ENCODE peak calls at places on chromosomes 11 and 22, in ten cellular contexts. One of them, this sample, is unnamed.

GRCh38 chr11:72543849-72544535 is 109.7 kb upstream of the CLPB start:
- DNase-seq in foreskin fibroblast: no peak
- DNase-seq in fibroblast of villous mesenchyme: no peak
- DNase-seq in upper lobe of left lung: no peak
- DNase-seq in RWPE1: no peak
- DNase-seq in A549: no peak
- DNase-seq in A673: no peak
- DNase-seq in fibroblast of the aortic adventitia: no peak
- DNase-seq in PC-3: no peak
- DNase-seq in neural crest cell: no peak
- DNase-seq in this sample: peak; percentile 8

GRCh38 chr22:30380011-30380410 is 7.2 kb downstream of the RNF215 start:
- DNase-seq in fibroblast of the aortic adventitia: no peak
- DNase-seq in RWPE1: no peak
- DNase-seq in A673: no peak
- DNase-seq in upper lobe of left lung: no peak
- DNase-seq in fibroblast of villous mesenchyme: no peak
- DNase-seq in foreskin fibroblast: no peak
- DNase-seq in PC-3: no peak
- DNase-seq in A549: no peak
- DNase-seq in neural crest cell: no peak
- DNase-seq in this sample: no peak

GRCh38 chr22:26527167-26527566 is 14.9 kb upstream of the TFIP11 start:
- DNase-seq in PC-3: no peak
- DNase-seq in RWPE1: no peak
- DNase-seq in A673: no peak
- DNase-seq in neural crest cell: no peak
- DNase-seq in A549: no peak
- DNase-seq in fibroblast of villous mesenchyme: no peak
- DNase-seq in upper lobe of left lung: no peak
- DNase-seq in fibroblast of the aortic adventitia: no peak
- DNase-seq in foreskin fibroblast: no peak
- DNase-seq in this sample: no peak

GRCh38 chr11:58933661-58934060 is 5.6 kb upstream of the GLYATL1 start:
- DNase-seq in fibroblast of villous mesenchyme: no peak
- DNase-seq in fibroblast of the aortic adventitia: no peak
- DNase-seq in neural crest cell: no peak
- DNase-seq in PC-3: no peak
- DNase-seq in upper lobe of left lung: no peak
- DNase-seq in RWPE1: no peak
- DNase-seq in foreskin fibroblast: no peak
- DNase-seq in A549: no peak
- DNase-seq in A673: no peak
- DNase-seq in this sample: no peak

GRCh38 chr22:45804319-45804985 is 132.8 kb downstream of the ATXN10 start:
- DNase-seq in foreskin fibroblast: no peak
- DNase-seq in neural crest cell: no peak
- DNase-seq in fibroblast of villous mesenchyme: no peak
- DNase-seq in PC-3: no peak
- DNase-seq in upper lobe of left lung: no peak
- DNase-seq in A549: no peak
- DNase-seq in RWPE1: no peak
- DNase-seq in fibroblast of the aortic adventitia: peak; percentile 40
- DNase-seq in A673: no peak
- DNase-seq in this sample: no peak

GRCh38 chr11:57313788-57314135 is 11.0 kb downstream of the TNKS1BP1 start:
- DNase-seq in fibroblast of the aortic adventitia: no peak
- DNase-seq in fibroblast of villous mesenchyme: no peak
- DNase-seq in RWPE1: no peak
- DNase-seq in A673: no peak
- DNase-seq in foreskin fibroblast: no peak
- DNase-seq in upper lobe of left lung: no peak
- DNase-seq in A549: no peak
- DNase-seq in PC-3: no peak
- DNase-seq in neural crest cell: no peak
- DNase-seq in this sample: no peak

GRCh38 chr11:57546869-57547518 is 9.6 kb downstream of the SMTNL1 start:
- DNase-seq in PC-3: peak; percentile 62
- DNase-seq in A673: peak; percentile 40
- DNase-seq in upper lobe of left lung: no peak
- DNase-seq in foreskin fibroblast: peak; percentile 64
- DNase-seq in A549: peak; percentile 59
- DNase-seq in neural crest cell: no peak
- DNase-seq in fibroblast of the aortic adventitia: no peak
- DNase-seq in fibroblast of villous mesenchyme: peak; percentile 21
- DNase-seq in RWPE1: no peak
- DNase-seq in this sample: peak; percentile 61

GRCh38 chr11:97687106-97687505 is 1297.3 kb downstream of the JRKL start:
- DNase-seq in upper lobe of left lung: no peak
- DNase-seq in RWPE1: no peak
- DNase-seq in foreskin fibroblast: no peak
- DNase-seq in A549: no peak
- DNase-seq in A673: no peak
- DNase-seq in neural crest cell: no peak
- DNase-seq in PC-3: no peak
- DNase-seq in fibroblast of the aortic adventitia: no peak
- DNase-seq in fibroblast of villous mesenchyme: no peak
- DNase-seq in this sample: no peak

GRCh38 chr11:8328231-8328794 is 64.6 kb upstream of the LMO1 start:
- DNase-seq in neural crest cell: no peak
- DNase-seq in PC-3: no peak
- DNase-seq in A549: no peak
- DNase-seq in fibroblast of the aortic adventitia: no peak
- DNase-seq in RWPE1: no peak
- DNase-seq in A673: no peak
- DNase-seq in fibroblast of villous mesenchyme: no peak
- DNase-seq in upper lobe of left lung: no peak
- DNase-seq in foreskin fibroblast: no peak
- DNase-seq in this sample: no peak

GRCh38 chr22:43110444-43110926 is at the start of gene BIK:
- DNase-seq in upper lobe of left lung: peak; percentile 63
- DNase-seq in fibroblast of the aortic adventitia: peak; percentile 19
- DNase-seq in foreskin fibroblast: no peak
- DNase-seq in PC-3: peak; percentile 44
- DNase-seq in RWPE1: peak; percentile 19
- DNase-seq in fibroblast of villous mesenchyme: peak; percentile 33
- DNase-seq in A549: no peak
- DNase-seq in neural crest cell: peak; percentile 27
- DNase-seq in A673: peak; percentile 35
- DNase-seq in this sample: no peak

GRCh38 chr22:41479671-41480396 is 10.9 kb downstream of the ACO2 start:
- DNase-seq in fibroblast of villous mesenchyme: no peak
- DNase-seq in A549: no peak
- DNase-seq in fibroblast of the aortic adventitia: peak; percentile 82
- DNase-seq in neural crest cell: peak; percentile 12
- DNase-seq in A673: peak; percentile 70
- DNase-seq in foreskin fibroblast: peak; percentile 31
- DNase-seq in RWPE1: no peak
- DNase-seq in upper lobe of left lung: no peak
- DNase-seq in PC-3: no peak
- DNase-seq in this sample: peak; percentile 64

GRCh38 chr11:114250180-114250579 is 46.0 kb upstream of the NNMT start:
- DNase-seq in fibroblast of the aortic adventitia: no peak
- DNase-seq in upper lobe of left lung: no peak
- DNase-seq in PC-3: no peak
- DNase-seq in foreskin fibroblast: no peak
- DNase-seq in RWPE1: no peak
- DNase-seq in neural crest cell: no peak
- DNase-seq in fibroblast of villous mesenchyme: no peak
- DNase-seq in A549: no peak
- DNase-seq in A673: no peak
- DNase-seq in this sample: no peak

GRCh38 chr11:5620606-5621521 is 3.9 kb upstream of the TRIM34 start:
- DNase-seq in A673: no peak
- DNase-seq in A549: peak; percentile 80
- DNase-seq in RWPE1: peak; percentile 78
- DNase-seq in PC-3: peak; percentile 87
- DNase-seq in upper lobe of left lung: peak; percentile 42
- DNase-seq in fibroblast of villous mesenchyme: peak; percentile 94
- DNase-seq in neural crest cell: no peak
- DNase-seq in foreskin fibroblast: peak; percentile 58
- DNase-seq in fibroblast of the aortic adventitia: peak; percentile 92
- DNase-seq in this sample: peak; percentile 96

GRCh38 chr22:31036671-31037550 is 44.2 kb upstream of the SMTN start:
- DNase-seq in fibroblast of villous mesenchyme: peak; percentile 86
- DNase-seq in upper lobe of left lung: no peak
- DNase-seq in A673: peak; percentile 45
- DNase-seq in PC-3: peak; percentile 64
- DNase-seq in neural crest cell: no peak
- DNase-seq in RWPE1: peak; percentile 40
- DNase-seq in foreskin fibroblast: peak; percentile 47
- DNase-seq in fibroblast of the aortic adventitia: peak; percentile 77
- DNase-seq in A549: no peak
- DNase-seq in this sample: peak; percentile 77

DNA sequence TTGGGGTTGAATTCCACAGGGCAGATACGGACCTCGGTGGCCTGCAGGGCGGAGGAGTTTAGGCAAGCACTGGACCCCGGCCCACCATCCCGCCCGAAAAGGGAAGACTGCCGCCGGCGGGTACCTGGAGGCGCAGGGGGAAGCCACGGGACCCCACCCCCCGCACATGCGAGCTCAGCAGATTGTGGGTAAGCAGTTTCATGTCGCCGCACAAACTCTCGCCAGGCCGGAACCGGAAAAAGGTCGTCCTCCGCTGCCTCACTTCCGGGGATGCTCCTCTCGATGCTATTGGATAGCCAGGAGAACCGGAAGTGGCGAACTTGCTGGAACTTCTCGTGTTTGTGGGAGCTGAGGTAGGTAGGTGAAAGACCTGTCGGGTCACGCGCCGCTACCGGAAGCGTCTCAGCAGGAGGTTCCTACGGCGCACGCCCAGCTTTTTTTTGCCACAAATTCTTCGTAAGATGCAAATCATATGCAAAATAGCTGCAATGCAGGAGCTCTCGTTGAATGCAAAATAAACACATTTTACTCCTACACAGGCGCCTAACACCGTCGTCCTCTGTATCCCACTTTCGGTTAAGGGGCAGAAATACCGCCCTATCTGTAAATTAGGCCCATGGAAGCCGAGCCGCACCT is at the start of gene TRMT112:
- DNase-seq in foreskin fibroblast: peak; percentile 93
- DNase-seq in A549: peak; percentile 95
- DNase-seq in RWPE1: peak; percentile 82
- DNase-seq in A673: peak; percentile 99
- DNase-seq in PC-3: peak; percentile 99
- DNase-seq in fibroblast of villous mesenchyme: peak; percentile 97
- DNase-seq in upper lobe of left lung: peak; percentile 98
- DNase-seq in fibroblast of the aortic adventitia: peak; percentile 97
- DNase-seq in neural crest cell: peak; percentile 84
- DNase-seq in this sample: peak; percentile 98
- TF ChIP-seq CTCF in foreskin fibroblast: no peak
- TF ChIP-seq CTCF in A549: no peak
- TF ChIP-seq CTCF in RWPE1: no peak
- TF ChIP-seq CTCF in A673: no peak
- TF ChIP-seq CTCF in PC-3: no peak
- TF ChIP-seq CTCF in fibroblast of villous mesenchyme: no peak
- TF ChIP-seq CTCF in upper lobe of left lung: no peak
- TF ChIP-seq CTCF in fibroblast of the aortic adventitia: no peak
- TF ChIP-seq CTCF in neural crest cell: no peak
- TF ChIP-seq CTCF in this sample: no peak

DNA sequence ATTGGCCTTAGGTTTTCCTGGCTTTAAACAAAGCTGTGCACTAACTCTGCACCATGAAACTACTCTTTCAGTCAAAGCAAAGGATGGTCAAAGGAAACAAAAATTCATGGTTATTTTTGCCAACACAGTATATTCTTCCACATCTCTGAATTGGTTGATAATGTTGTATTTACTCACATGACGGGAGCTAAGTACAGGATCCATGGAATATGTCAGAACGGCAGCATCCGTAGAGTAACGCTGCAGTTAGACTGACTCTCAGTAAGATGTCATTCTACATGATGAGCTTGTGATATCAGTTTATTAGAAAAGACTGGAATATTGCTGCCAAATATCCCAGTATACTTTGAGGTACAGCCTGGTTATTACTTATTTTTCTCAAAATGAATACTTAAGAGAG is 172.1 kb downstream of the PGR start:
- DNase-seq in fibroblast of villous mesenchyme: no peak
- DNase-seq in upper lobe of left lung: no peak
- DNase-seq in foreskin fibroblast: no peak
- DNase-seq in fibroblast of the aortic adventitia: no peak
- DNase-seq in RWPE1: no peak
- DNase-seq in A549: no peak
- DNase-seq in neural crest cell: no peak
- DNase-seq in A673: no peak
- DNase-seq in PC-3: no peak
- DNase-seq in this sample: no peak
- TF ChIP-seq CTCF in fibroblast of villous mesenchyme: no peak
- TF ChIP-seq CTCF in upper lobe of left lung: no peak
- TF ChIP-seq CTCF in foreskin fibroblast: no peak
- TF ChIP-seq CTCF in fibroblast of the aortic adventitia: no peak
- TF ChIP-seq CTCF in RWPE1: no peak
- TF ChIP-seq CTCF in A549: no peak
- TF ChIP-seq CTCF in neural crest cell: no peak
- TF ChIP-seq CTCF in A673: no peak
- TF ChIP-seq CTCF in PC-3: no peak
- TF ChIP-seq CTCF in this sample: no peak

DNA sequence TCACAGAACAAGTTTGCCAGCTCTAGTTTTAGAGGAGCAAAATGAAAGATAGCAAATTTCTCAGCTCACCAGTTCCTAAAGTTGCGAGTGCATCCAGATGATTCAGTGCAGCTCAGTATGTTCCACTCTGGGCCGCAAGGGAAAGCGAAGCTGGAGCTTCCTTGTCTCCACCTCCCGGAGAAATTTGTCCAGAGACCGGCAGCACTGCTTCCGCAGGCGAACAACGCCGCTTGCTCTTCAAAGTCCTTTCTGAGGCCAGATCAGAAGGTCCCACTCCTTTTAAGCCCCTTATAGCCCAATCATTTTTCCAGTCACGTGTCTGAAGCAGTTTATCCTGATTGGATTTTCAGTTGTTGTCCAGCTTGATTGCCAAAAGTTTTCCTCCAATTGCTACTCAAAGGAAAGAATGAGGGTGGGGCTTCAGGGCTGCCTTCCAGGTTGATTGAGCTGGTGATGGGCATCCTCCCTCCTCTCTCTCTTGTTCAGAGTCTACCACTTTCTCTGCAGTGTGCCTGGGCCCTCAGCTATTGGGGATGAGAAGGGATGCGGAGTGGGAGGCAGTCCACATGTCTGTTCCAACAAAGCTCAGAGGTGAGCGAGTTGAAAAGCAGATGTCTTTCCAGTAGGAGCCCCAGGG is at the start of gene ZNF280A:
- DNase-seq in upper lobe of left lung: no peak
- DNase-seq in PC-3: no peak
- DNase-seq in A673: peak; percentile 4
- DNase-seq in fibroblast of villous mesenchyme: peak; percentile 87
- DNase-seq in neural crest cell: no peak
- DNase-seq in fibroblast of the aortic adventitia: peak; percentile 19
- DNase-seq in RWPE1: no peak
- DNase-seq in foreskin fibroblast: peak; percentile 7
- DNase-seq in A549: peak; percentile 67
- DNase-seq in this sample: no peak
- TF ChIP-seq CTCF in upper lobe of left lung: no peak
- TF ChIP-seq CTCF in PC-3: no peak
- TF ChIP-seq CTCF in A673: no peak
- TF ChIP-seq CTCF in fibroblast of villous mesenchyme: peak; percentile 44
- TF ChIP-seq CTCF in neural crest cell: no peak
- TF ChIP-seq CTCF in fibroblast of the aortic adventitia: peak; percentile 34
- TF ChIP-seq CTCF in RWPE1: no peak
- TF ChIP-seq CTCF in foreskin fibroblast: no peak
- TF ChIP-seq CTCF in A549: no peak
- TF ChIP-seq CTCF in this sample: no peak

GRCh38 chr11:78432058-78432515 is 14.5 kb upstream of the GAB2 start:
- DNase-seq in upper lobe of left lung: no peak
- DNase-seq in neural crest cell: peak; percentile 17
- DNase-seq in fibroblast of the aortic adventitia: peak; percentile 39
- DNase-seq in PC-3: peak; percentile 37
- DNase-seq in A549: no peak
- DNase-seq in foreskin fibroblast: no peak
- DNase-seq in RWPE1: no peak
- DNase-seq in A673: peak; percentile 64
- DNase-seq in fibroblast of villous mesenchyme: peak; percentile 33
- DNase-seq in this sample: no peak
- TF ChIP-seq CTCF in upper lobe of left lung: peak; percentile 37
- TF ChIP-seq CTCF in neural crest cell: peak; percentile 60
- TF ChIP-seq CTCF in fibroblast of the aortic adventitia: peak; percentile 53
- TF ChIP-seq CTCF in PC-3: peak; percentile 67
- TF ChIP-seq CTCF in A549: peak; percentile 44
- TF ChIP-seq CTCF in foreskin fibroblast: peak; percentile 55
- TF ChIP-seq CTCF in RWPE1: peak; percentile 41
- TF ChIP-seq CTCF in A673: peak; percentile 80
- TF ChIP-seq CTCF in fibroblast of villous mesenchyme: peak; percentile 55
- TF ChIP-seq CTCF in this sample: peak; percentile 78

This sample was measured in HFFc6.